ENCODE peak calls at places on chromosomes 1 and 21, in ten cellular contexts. G is astrocyte; E is foreskin fibroblast; I is right lobe of liver; L is CD8-positive, alpha-beta T cell; P is astrocyte of the spinal cord; B is lower lobe of right lung; F is fibroblast of villous mesenchyme; Q is prostate gland; N is A673. S is an unnamed sample.
A peak's percentile ranks its signal among the peaks of the same experiment; 100 is the strongest.

GRCh38 chr1:109499661-109500536 is 6.0 kb downstream of the CYB561D1 start:
- DNase-seq in G (peak; percentile 64), E (peak; percentile 82), I (no peak), L (peak; percentile 35), P (peak; percentile 52), B (peak; percentile 68), F (no peak), Q (no peak), N (peak; percentile 44), S (no peak)

GRCh38 chr1:59565611-59566410 is 248.9 kb upstream of the HOOK1 start:
- DNase-seq in G (peak; percentile 77), E (peak; percentile 84), I (no peak), L (no peak), P (peak; percentile 86), B (no peak), F (peak; percentile 99), Q (no peak), N (no peak), S (no peak)

GRCh38 chr1:201080135-201080534 is 32.1 kb downstream of the CACNA1S start:
- DNase-seq in G (no peak), E (no peak), I (no peak), L (no peak), P (no peak), B (no peak), F (no peak), Q (no peak), N (no peak), S (no peak)

GRCh38 chr1:19478241-19478780 is 7.0 kb downstream of the CAPZB start:
- DNase-seq in G (no peak), E (no peak), I (no peak), L (no peak), P (no peak), B (no peak), F (no peak), Q (no peak), N (no peak), S (no peak)

GRCh38 chr1:100279954-100280682 is 14.1 kb downstream of the RTCA start:
- DNase-seq in G (no peak), E (no peak), I (no peak), L (no peak), P (no peak), B (no peak), F (no peak), Q (no peak), N (no peak), S (no peak)

GRCh38 chr1:25030674-25031589 is 100.9 kb upstream of the RUNX3 start:
- DNase-seq in G (peak; percentile 41), E (no peak), I (no peak), L (peak; percentile 64), P (peak; percentile 22), B (no peak), F (no peak), Q (no peak), N (no peak), S (no peak)

GRCh38 chr1:41783189-41783639 is 135.5 kb downstream of the HIVEP3 start:
- DNase-seq in G (peak; percentile 86), E (peak; percentile 93), I (no peak), L (no peak), P (peak; percentile 79), B (no peak), F (peak; percentile 71), Q (peak; percentile 69), N (peak; percentile 91), S (no peak)

GRCh38 chr1:30777906-30778155 is 20.3 kb upstream of the LAPTM5 start:
- DNase-seq in G (no peak), E (no peak), I (no peak), L (no peak), P (no peak), B (no peak), F (no peak), Q (no peak), N (no peak), S (no peak)

GRCh38 chr21:16402752-16403151 is 673.0 kb downstream of the USP25 start:
- DNase-seq in G (no peak), E (peak; percentile 11), I (no peak), L (no peak), P (no peak), B (no peak), F (no peak), Q (no peak), N (no peak), S (no peak)

GRCh38 chr1:9653195-9653782 is 1.8 kb downstream of the PIK3CD start:
- DNase-seq in G (no peak), E (no peak), I (no peak), L (no peak), P (no peak), B (no peak), F (no peak), Q (no peak), N (no peak), S (no peak)

GRCh38 chr1:55478742-55479141 is 263.6 kb upstream of the USP24 start:
- DNase-seq in G (peak; percentile 26), E (peak; percentile 48), I (no peak), L (no peak), P (peak; percentile 62), B (no peak), F (peak; percentile 44), Q (no peak), N (peak; percentile 50), S (no peak)

GRCh38 chr1:242824435-242824834 is 299.9 kb upstream of the PLD5 start:
- DNase-seq in G (peak; percentile 67), E (peak; percentile 7), I (no peak), L (no peak), P (peak; percentile 42), B (no peak), F (no peak), Q (no peak), N (no peak), S (no peak)

GRCh38 chr1:13662498-13662897 is 37.5 kb upstream of the PRDM2 start:
- DNase-seq in G (peak; percentile 9), E (peak; percentile 77), I (no peak), L (no peak), P (peak; percentile 8), B (no peak), F (peak; percentile 88), Q (peak; percentile 16), N (peak; percentile 95), S (no peak)

GRCh38 chr1:7343917-7344316 is 427.2 kb upstream of the VAMP3 start:
- DNase-seq in G (no peak), E (no peak), I (no peak), L (no peak), P (no peak), B (no peak), F (no peak), Q (no peak), N (no peak), S (no peak)

GRCh38 chr1:44327679-44328491 is 27.2 kb downstream of the ERI3 start:
- DNase-seq in G (peak; percentile 100), E (peak; percentile 100), I (peak; percentile 86), L (no peak), P (peak; percentile 99), B (peak; percentile 75), F (peak; percentile 98), Q (peak; percentile 95), N (peak; percentile 80), S (no peak)
- TF ChIP-seq CTCF in G (no peak), E (no peak), I (no peak), L (no peak), P (no peak), B (no peak), F (no peak), Q (no peak), N (no peak), S (no peak)

GRCh38 chr1:230268371-230269170 is 157.6 kb downstream of the PGBD5 start:
- DNase-seq in G (peak; percentile 50), E (peak; percentile 80), I (no peak), L (no peak), P (peak; percentile 75), B (no peak), F (peak; percentile 80), Q (peak; percentile 17), N (peak; percentile 92), S (peak; percentile 70)
- TF ChIP-seq CTCF in G (peak; percentile 69), E (peak; percentile 79), I (peak; percentile 26), L (no peak), P (peak; percentile 87), B (peak; percentile 56), F (peak; percentile 86), Q (peak; percentile 18), N (peak; percentile 80), S (no peak)

DNA sequence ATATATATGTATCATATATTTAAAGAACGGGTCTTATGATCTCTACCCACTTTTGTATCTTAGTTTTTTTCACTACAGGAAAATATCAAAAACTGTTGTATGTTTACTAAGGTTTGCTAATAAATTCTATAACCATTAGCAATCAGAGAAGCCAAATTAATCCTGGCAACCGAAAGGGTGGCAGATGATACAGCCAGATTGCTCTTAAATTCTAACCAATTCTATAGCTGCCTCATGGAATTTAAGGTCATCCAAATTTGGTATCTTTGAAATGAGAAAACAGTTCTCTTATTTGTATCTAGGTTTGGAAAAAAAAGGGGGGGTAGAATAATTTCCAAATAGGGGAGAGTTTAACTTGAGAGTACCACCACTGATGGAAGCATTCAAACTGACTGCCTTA is 591.2 kb downstream of the SMYD3 start:
- DNase-seq in G (no peak), E (no peak), I (no peak), L (no peak), P (no peak), B (no peak), F (no peak), Q (no peak), N (no peak), S (no peak)
- TF ChIP-seq CTCF in G (no peak), E (no peak), I (no peak), L (no peak), P (no peak), B (no peak), F (no peak), Q (no peak), N (no peak), S (no peak)

GRCh38 chr1:198754670-198755069 is 115.8 kb downstream of the PTPRC start:
- DNase-seq in G (no peak), E (no peak), I (no peak), L (no peak), P (no peak), B (no peak), F (no peak), Q (no peak), N (no peak), S (no peak)

GRCh38 chr1:198751741-198752140 is 112.9 kb downstream of the PTPRC start:
- DNase-seq in G (no peak), E (peak; percentile 7), I (no peak), L (no peak), P (no peak), B (no peak), F (no peak), Q (no peak), N (no peak), S (no peak)

GRCh38 chr1:198761859-198762616 is 123.2 kb downstream of the PTPRC start:
- DNase-seq in G (no peak), E (no peak), I (no peak), L (no peak), P (no peak), B (no peak), F (no peak), Q (no peak), N (no peak), S (no peak)

GRCh38 chr1:198755715-198756114 is 116.9 kb downstream of the PTPRC start:
- DNase-seq in G (no peak), E (no peak), I (no peak), L (no peak), P (no peak), B (no peak), F (no peak), Q (no peak), N (no peak), S (no peak)

GRCh38 chr1:198756470-198756869 is 117.6 kb downstream of the PTPRC start:
- DNase-seq in G (no peak), E (peak; percentile 47), I (no peak), L (no peak), P (peak; percentile 41), B (no peak), F (no peak), Q (no peak), N (peak; percentile 67), S (no peak)
- TF ChIP-seq CTCF in G (peak; percentile 8), E (no peak), I (peak; percentile 34), L (no peak), P (peak; percentile 20), B (peak; percentile 42), F (peak; percentile 22), Q (no peak), N (peak; percentile 62), S (peak; percentile 8)

S was measured in spleen.